ENCODE peak calls at places on chromosomes 7 and 10, in eight cellular contexts. One of them, this sample, is unnamed. For H3K27me3, the result is how much of the 10 kb centered on the place peaks cover.

GRCh38 chr7:50358306-50358705 is 53.8 kb downstream of the IKZF1 start:
- DNase-seq in small intestine: no peak
- DNase-seq in HL-60: no peak
- DNase-seq in Karpas-422: no peak
- DNase-seq in neural progenitor cell: no peak
- DNase-seq in PC-9: no peak
- DNase-seq in IMR-90: no peak
- DNase-seq in tibial artery: no peak
- DNase-seq in this sample: no peak

GRCh38 chr7:79290398-79290797 is 163.1 kb downstream of the MAGI2 start:
- DNase-seq in small intestine: no peak
- DNase-seq in HL-60: no peak
- DNase-seq in Karpas-422: no peak
- DNase-seq in neural progenitor cell: no peak
- DNase-seq in PC-9: no peak
- DNase-seq in IMR-90: no peak
- DNase-seq in tibial artery: no peak
- DNase-seq in this sample: no peak

GRCh38 chr10:6780008-6780677 is 200.1 kb upstream of the PRKCQ start:
- DNase-seq in small intestine: no peak
- DNase-seq in HL-60: no peak
- DNase-seq in Karpas-422: no peak
- DNase-seq in neural progenitor cell: no peak
- DNase-seq in PC-9: no peak
- DNase-seq in IMR-90: no peak
- DNase-seq in tibial artery: no peak
- DNase-seq in this sample: no peak

GRCh38 chr7:24075426-24075810 is 208.6 kb upstream of the NPY start:
- DNase-seq in small intestine: peak
- DNase-seq in HL-60: no peak
- DNase-seq in Karpas-422: no peak
- DNase-seq in neural progenitor cell: no peak
- DNase-seq in PC-9: peak
- DNase-seq in IMR-90: no peak
- DNase-seq in tibial artery: no peak
- DNase-seq in this sample: no peak

GRCh38 chr10:118958984-118959916 is 70.3 kb upstream of the NANOS1 start:
- DNase-seq in small intestine: peak
- DNase-seq in HL-60: peak
- DNase-seq in Karpas-422: no peak
- DNase-seq in neural progenitor cell: no peak
- DNase-seq in PC-9: peak
- DNase-seq in IMR-90: peak
- DNase-seq in tibial artery: peak
- DNase-seq in this sample: peak

GRCh38 chr7:71735961-71736556 is 604.1 kb downstream of the GALNT17 start:
- DNase-seq in small intestine: peak
- DNase-seq in HL-60: peak
- DNase-seq in Karpas-422: peak
- DNase-seq in neural progenitor cell: peak
- DNase-seq in PC-9: no peak
- DNase-seq in IMR-90: peak
- DNase-seq in tibial artery: peak
- DNase-seq in this sample: peak

GRCh38 chr10:32943395-32943794 is 14.6 kb downstream of the ITGB1 start:
- DNase-seq in small intestine: no peak
- DNase-seq in HL-60: no peak
- DNase-seq in Karpas-422: no peak
- DNase-seq in neural progenitor cell: no peak
- DNase-seq in PC-9: no peak
- DNase-seq in IMR-90: no peak
- DNase-seq in tibial artery: no peak
- DNase-seq in this sample: no peak

GRCh38 chr10:78604721-78605120 is 464.0 kb upstream of the ZMIZ1 start:
- DNase-seq in small intestine: no peak
- DNase-seq in HL-60: no peak
- DNase-seq in Karpas-422: no peak
- DNase-seq in neural progenitor cell: no peak
- DNase-seq in PC-9: no peak
- DNase-seq in IMR-90: no peak
- DNase-seq in tibial artery: no peak
- DNase-seq in this sample: no peak

GRCh38 chr7:22665816-22666375 is 61.1 kb upstream of the IL6 start:
- DNase-seq in small intestine: no peak
- DNase-seq in HL-60: no peak
- DNase-seq in Karpas-422: no peak
- DNase-seq in neural progenitor cell: no peak
- DNase-seq in PC-9: peak
- DNase-seq in IMR-90: peak
- DNase-seq in tibial artery: no peak
- DNase-seq in this sample: no peak

GRCh38 chr7:36999851-37000480 is 275.7 kb upstream of the AOAH start:
- DNase-seq in small intestine: no peak
- DNase-seq in HL-60: no peak
- DNase-seq in Karpas-422: no peak
- DNase-seq in neural progenitor cell: no peak
- DNase-seq in PC-9: no peak
- DNase-seq in IMR-90: no peak
- DNase-seq in tibial artery: no peak
- DNase-seq in this sample: no peak

GRCh38 chr7:157616426-157616825 is 279.6 kb downstream of the DNAJB6 start:
- DNase-seq in small intestine: no peak
- DNase-seq in HL-60: no peak
- DNase-seq in Karpas-422: no peak
- DNase-seq in neural progenitor cell: no peak
- DNase-seq in PC-9: no peak
- DNase-seq in IMR-90: no peak
- DNase-seq in tibial artery: no peak
- DNase-seq in this sample: no peak

GRCh38 chr10:76858721-76859120 is 778.9 kb downstream of the KCNMA1 start:
- DNase-seq in small intestine: no peak
- DNase-seq in HL-60: no peak
- DNase-seq in Karpas-422: peak
- DNase-seq in neural progenitor cell: no peak
- DNase-seq in PC-9: peak
- DNase-seq in IMR-90: no peak
- DNase-seq in tibial artery: no peak
- DNase-seq in this sample: no peak

GRCh38 chr7:102994567-102994966 is 80.0 kb downstream of the FBXL13 start:
- DNase-seq in small intestine: no peak
- DNase-seq in HL-60: no peak
- DNase-seq in Karpas-422: peak
- DNase-seq in neural progenitor cell: no peak
- DNase-seq in PC-9: no peak
- DNase-seq in IMR-90: no peak
- DNase-seq in tibial artery: no peak
- DNase-seq in this sample: no peak

GRCh38 chr10:130459011-130459410 is 322.8 kb downstream of the GLRX3 start:
- DNase-seq in small intestine: no peak
- DNase-seq in HL-60: no peak
- DNase-seq in Karpas-422: no peak
- DNase-seq in neural progenitor cell: no peak
- DNase-seq in PC-9: no peak
- DNase-seq in IMR-90: no peak
- DNase-seq in tibial artery: no peak
- DNase-seq in this sample: no peak

GRCh38 chr10:5291501-5292195 is 73.1 kb upstream of the UCN3 start:
- DNase-seq in small intestine: peak
- DNase-seq in HL-60: peak
- DNase-seq in Karpas-422: no peak
- DNase-seq in neural progenitor cell: peak
- DNase-seq in PC-9: peak
- DNase-seq in IMR-90: peak
- DNase-seq in tibial artery: peak
- DNase-seq in this sample: no peak

GRCh38 chr10:5071411-5072198 is 22.6 kb upstream of the AKR1C3 start:
- DNase-seq in small intestine: peak
- DNase-seq in HL-60: no peak
- DNase-seq in Karpas-422: no peak
- DNase-seq in neural progenitor cell: peak
- DNase-seq in PC-9: peak
- DNase-seq in IMR-90: peak
- DNase-seq in tibial artery: peak
- DNase-seq in this sample: no peak

GRCh38 chr7:127348247-127348631 is 44.3 kb downstream of the ZNF800 start:
- DNase-seq in small intestine: no peak
- DNase-seq in HL-60: no peak
- DNase-seq in Karpas-422: no peak
- DNase-seq in neural progenitor cell: no peak
- DNase-seq in PC-9: no peak
- DNase-seq in IMR-90: no peak
- DNase-seq in tibial artery: no peak
- DNase-seq in this sample: no peak

GRCh38 chr7:121624922-121625321 is 228.8 kb upstream of the FAM3C start:
- DNase-seq in small intestine: no peak
- DNase-seq in HL-60: no peak
- DNase-seq in Karpas-422: no peak
- DNase-seq in neural progenitor cell: no peak
- DNase-seq in PC-9: no peak
- DNase-seq in IMR-90: no peak
- DNase-seq in tibial artery: peak
- DNase-seq in this sample: no peak

GRCh38 chr7:50331564-50332208 is 27.2 kb downstream of the IKZF1 start:
- DNase-seq in small intestine: no peak
- DNase-seq in HL-60: no peak
- DNase-seq in Karpas-422: peak
- DNase-seq in neural progenitor cell: no peak
- DNase-seq in PC-9: no peak
- DNase-seq in IMR-90: no peak
- DNase-seq in tibial artery: no peak
- DNase-seq in this sample: no peak

GRCh38 chr7:66930341-66930740 is 9.3 kb downstream of the TMEM248 start:
- DNase-seq in small intestine: no peak
- DNase-seq in HL-60: no peak
- DNase-seq in Karpas-422: no peak
- DNase-seq in neural progenitor cell: peak
- DNase-seq in PC-9: no peak
- DNase-seq in IMR-90: peak
- DNase-seq in tibial artery: no peak
- DNase-seq in this sample: peak

GRCh38 chr7:104898434-104898833 is 115.6 kb upstream of the KMT2E start:
- DNase-seq in small intestine: no peak
- DNase-seq in HL-60: no peak
- DNase-seq in Karpas-422: no peak
- DNase-seq in neural progenitor cell: no peak
- DNase-seq in PC-9: no peak
- DNase-seq in IMR-90: no peak
- DNase-seq in tibial artery: no peak
- DNase-seq in this sample: no peak

GRCh38 chr10:43237631-43238446 is 29.0 kb downstream of the RASGEF1A start:
- DNase-seq in small intestine: no peak
- DNase-seq in HL-60: no peak
- DNase-seq in Karpas-422: no peak
- DNase-seq in neural progenitor cell: no peak
- DNase-seq in PC-9: no peak
- DNase-seq in IMR-90: no peak
- DNase-seq in tibial artery: peak
- DNase-seq in this sample: peak
- H3K4me3 ChIP-seq in small intestine: no peak
- H3K4me3 ChIP-seq in HL-60: no peak
- H3K4me3 ChIP-seq in Karpas-422: no peak
- H3K4me3 ChIP-seq in neural progenitor cell: no peak
- H3K4me3 ChIP-seq in PC-9: no peak
- H3K4me3 ChIP-seq in IMR-90: no peak
- H3K4me3 ChIP-seq in tibial artery: no peak
- H3K4me3 ChIP-seq in this sample: no peak

GRCh38 chr10:49119746-49120145 is 4.4 kb upstream of the VSTM4 start:
- DNase-seq in small intestine: no peak
- DNase-seq in HL-60: no peak
- DNase-seq in Karpas-422: no peak
- DNase-seq in neural progenitor cell: no peak
- DNase-seq in PC-9: no peak
- DNase-seq in IMR-90: peak
- DNase-seq in tibial artery: no peak
- DNase-seq in this sample: no peak
- H3K27me3 ChIP-seq in small intestine: under half
- H3K27me3 ChIP-seq in HL-60: under half
- H3K27me3 ChIP-seq in Karpas-422: under half
- H3K27me3 ChIP-seq in neural progenitor cell: under half
- H3K27me3 ChIP-seq in PC-9: half or more
- H3K27me3 ChIP-seq in IMR-90: under half
- H3K27me3 ChIP-seq in tibial artery: under half
- H3K27me3 ChIP-seq in this sample: under half

GRCh38 chr10:62637249-62638061 is 167.1 kb upstream of the ADO start:
- DNase-seq in small intestine: peak
- DNase-seq in HL-60: peak
- DNase-seq in Karpas-422: peak
- DNase-seq in neural progenitor cell: no peak
- DNase-seq in PC-9: no peak
- DNase-seq in IMR-90: peak
- DNase-seq in tibial artery: no peak
- DNase-seq in this sample: no peak
- H3K27ac ChIP-seq in small intestine: peak
- H3K27ac ChIP-seq in HL-60: peak
- H3K27ac ChIP-seq in Karpas-422: peak
- H3K27ac ChIP-seq in neural progenitor cell: no peak
- H3K27ac ChIP-seq in PC-9: no peak
- H3K27ac ChIP-seq in IMR-90: peak
- H3K27ac ChIP-seq in tibial artery: peak
- H3K27ac ChIP-seq in this sample: no peak

DNA sequence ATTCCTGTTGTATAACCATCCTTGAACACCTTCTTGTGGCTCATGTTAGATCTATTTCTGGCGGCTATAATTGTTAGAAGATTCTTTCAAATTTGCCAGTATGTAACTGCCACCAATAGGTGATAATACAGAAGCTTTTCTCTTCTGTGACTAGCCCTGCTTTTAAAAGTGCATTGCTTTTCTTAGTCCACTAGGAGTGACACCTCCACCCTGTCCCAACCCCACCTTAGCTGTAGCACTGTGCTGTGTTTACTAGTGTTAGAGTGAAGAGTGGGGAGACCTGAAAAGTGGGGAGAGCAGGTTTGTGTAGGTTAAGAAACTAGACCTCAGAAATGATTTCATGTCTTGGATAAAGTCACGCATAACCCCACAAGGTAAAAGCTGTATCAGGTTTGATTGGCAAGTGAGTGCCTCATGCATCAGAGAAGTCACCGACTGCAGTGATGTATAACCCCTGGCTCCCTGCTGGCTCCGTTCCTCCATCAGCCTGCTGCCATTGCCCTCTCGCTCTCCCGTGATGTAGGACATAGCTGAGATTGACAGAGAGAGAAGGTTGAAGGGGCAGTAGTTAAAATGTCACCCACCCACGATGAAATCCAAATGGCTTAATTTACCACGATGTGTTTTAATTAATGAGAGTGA is 12.5 kb downstream of the NPVF start:
- DNase-seq in small intestine: no peak
- DNase-seq in HL-60: no peak
- DNase-seq in Karpas-422: no peak
- DNase-seq in neural progenitor cell: no peak
- DNase-seq in PC-9: no peak
- DNase-seq in IMR-90: no peak
- DNase-seq in tibial artery: no peak
- DNase-seq in this sample: no peak
- H3K4me3 ChIP-seq in small intestine: no peak
- H3K4me3 ChIP-seq in HL-60: no peak
- H3K4me3 ChIP-seq in Karpas-422: no peak
- H3K4me3 ChIP-seq in neural progenitor cell: no peak
- H3K4me3 ChIP-seq in PC-9: no peak
- H3K4me3 ChIP-seq in IMR-90: no peak
- H3K4me3 ChIP-seq in tibial artery: no peak
- H3K4me3 ChIP-seq in this sample: no peak

This sample was measured in WERI-Rb-1.